ENCODE peak calls at places on chromosomes 1 and 21, in five cellular contexts. E is activated T-cell treated with anti-CD3 and anti-CD28 coated beads, Interleukin-2, amount 50 U/mL, for 72 hours; L is natural killer cell; S is fibroblast of the aortic adventitia; X is stimulated activated CD4-positive, alpha-beta T cell treated with anti-CD3 and anti-CD28 coated beads, Interleukin-2, amount 100 ng/mL, for 24 hours. H is an unnamed sample.

GRCh38 chr1:236516929-236517704 is 6.7 kb upstream of the LGALS8 start:
- DNase-seq in S (peak), E (peak), L (no peak), X (peak), H (no peak)

GRCh38 chr1:36322786-36323635 is 434 bp downstream of the EVA1B start:
- DNase-seq in S (peak), X (peak), L (no peak), E (peak), H (peak)

GRCh38 chr1:93143136-93143535 is 37.1 kb downstream of the TMED5 start:
- DNase-seq in E (no peak), L (no peak), S (peak), X (no peak), H (no peak)

GRCh38 chr1:31760901-31761470 is 3.2 kb downstream of the ADGRB2 start:
- DNase-seq in E (peak), S (peak), L (peak), X (peak), H (peak)

GRCh38 chr1:15178571-15179484 is 25.3 kb downstream of the TMEM51 start:
- DNase-seq in S (peak), E (no peak), X (no peak), L (no peak), H (no peak)

GRCh38 chr1:230144010-230144614 is 77.1 kb downstream of the GALNT2 start:
- DNase-seq in E (no peak), S (no peak), X (no peak), L (no peak), H (no peak)

GRCh38 chr1:248873993-248874671 is 15.2 kb upstream of the ZNF692 start:
- DNase-seq in E (peak), S (no peak), X (peak), L (peak), H (peak)

GRCh38 chr21:42980312-42980958 is 6.1 kb downstream of the PKNOX1 start:
- DNase-seq in E (no peak), S (no peak), X (no peak), L (no peak), H (no peak)

GRCh38 chr21:37264808-37265207 is 2.3 kb downstream of the VPS26C start:
- DNase-seq in E (no peak), X (no peak), S (no peak), L (no peak), H (no peak)

GRCh38 chr1:231162300-231162969 is 577 bp downstream of the TRIM67 start:
- DNase-seq in E (peak), X (peak), S (peak), L (no peak), H (no peak)

GRCh38 chr1:75916834-75917233 is 15.4 kb downstream of the ASB17 start:
- DNase-seq in S (no peak), E (no peak), L (no peak), X (no peak), H (no peak)

GRCh38 chr1:42957880-42958487 is 684 bp downstream of the SLC2A1 start:
- DNase-seq in E (peak), X (peak), L (peak), S (peak), H (peak)

GRCh38 chr21:18478513-18478912 is 74.9 kb upstream of the TMPRSS15 start:
- DNase-seq in X (no peak), L (no peak), S (no peak), E (no peak), H (no peak)

GRCh38 chr1:179591592-179592580 is at the start of gene TDRD5:
- DNase-seq in L (no peak), S (no peak), E (no peak), X (no peak), H (no peak)

GRCh38 chr1:17531682-17532487 is 7.6 kb upstream of the ARHGEF10L start:
- DNase-seq in E (no peak), S (peak), X (no peak), L (no peak), H (no peak)

GRCh38 chr1:111833334-111833733 is 77.6 kb downstream of the DDX20 start:
- DNase-seq in X (no peak), S (peak), L (no peak), E (no peak), H (no peak)

GRCh38 chr1:59008599-59009347 is 224.9 kb upstream of the JUN start:
- DNase-seq in E (no peak), L (no peak), S (peak), X (no peak), H (no peak)

GRCh38 chr1:18724001-18724411 is 93.4 kb downstream of the PAX7 start:
- DNase-seq in L (no peak), X (no peak), E (no peak), S (no peak), H (no peak)

GRCh38 chr21:35136586-35137254 is 87.6 kb upstream of the RUNX1 start:
- DNase-seq in S (peak), E (no peak), L (no peak), X (no peak), H (no peak)

GRCh38 chr1:159939603-159940002 is 5.8 kb downstream of the IGSF9 start:
- DNase-seq in E (no peak), L (no peak), X (no peak), S (no peak), H (no peak)

GRCh38 chr1:43766086-43766784 is 58.9 kb downstream of the ST3GAL3 start:
- DNase-seq in E (no peak), L (no peak), X (no peak), S (no peak), H (no peak)

GRCh38 chr1:210412240-210412639 is 83.5 kb downstream of the HHAT start:
- DNase-seq in E (no peak), S (no peak), L (no peak), X (no peak), H (no peak)

GRCh38 chr1:200040516-200041138 is 13.1 kb downstream of the NR5A2 start:
- DNase-seq in X (peak), S (no peak), E (no peak), L (no peak), H (no peak)

GRCh38 chr1:15703562-15703961 is 19.4 kb downstream of the PLEKHM2 start:
- DNase-seq in L (no peak), S (peak), X (no peak), E (no peak), H (no peak)

GRCh38 chr1:196902344-196902743 is 14.5 kb downstream of the CFHR4 start:
- DNase-seq in L (no peak), E (no peak), S (no peak), X (no peak), H (no peak)

GRCh38 chr1:3319874-3320245 is 134.6 kb upstream of the ARHGEF16 start:
- DNase-seq in X (peak), L (no peak), E (peak), S (peak), H (no peak)

GRCh38 chr1:103529746-103530145 is 4.2 kb downstream of the RNPC3 start:
- DNase-seq in S (no peak), E (peak), X (peak), L (no peak), H (no peak)

GRCh38 chr1:150441121-150441520 is 46.1 kb upstream of the TARS2 start:
- DNase-seq in L (no peak), E (no peak), X (no peak), S (no peak), H (no peak)

GRCh38 chr1:38891753-38892152 is 10.4 kb upstream of the GJA9 start:
- DNase-seq in E (no peak), S (no peak), X (no peak), L (no peak), H (no peak)

GRCh38 chr1:228149341-228150020 is at the start of gene GJC2:
- DNase-seq in L (peak), X (no peak), E (no peak), S (peak), H (no peak)

GRCh38 chr1:6317101-6317760 is 56.3 kb upstream of the GPR153 start:
- DNase-seq in E (no peak), X (no peak), L (no peak), S (no peak), H (no peak)

GRCh38 chr1:106022312-106022902 is 1034.1 kb upstream of the PRMT6 start:
- DNase-seq in X (no peak), E (no peak), S (peak), L (no peak), H (no peak)

GRCh38 chr1:21897844-21898243 is 39.3 kb downstream of the HSPG2 start:
- DNase-seq in X (no peak), E (no peak), S (no peak), L (no peak), H (no peak)

GRCh38 chr21:31133243-31133830 is 95.1 kb upstream of the KRTAP19-8 start:
- DNase-seq in S (no peak), E (peak), X (no peak), L (no peak), H (no peak)